ENCODE peak calls at places on chromosome 2, in nine cellular contexts. M, Y, V, E, I, N, A, P and B are unnamed samples.

GRCh38 chr2:168978461-168978861 is 52.7 kb downstream of the ABCB11 start:
- DNase-seq in N (no peak), Y (no peak), A (no peak), I (no peak), P (no peak), V (no peak), M (no peak), E (peak), B (no peak)

GRCh38 chr2:68253211-68254068 is 1.1 kb upstream of the PPP3R1 start:
- DNase-seq in M (no peak), V (no peak), P (no peak), A (peak), Y (peak), N (peak), E (peak), I (peak), B (peak)

GRCh38 chr2:84942964-84943421 is 28.0 kb upstream of the KCMF1 start:
- DNase-seq in E (peak), N (no peak), V (no peak), A (peak), P (no peak), Y (peak), M (no peak), I (no peak), B (no peak)

GRCh38 chr2:20491739-20492531 is 45.1 kb downstream of the RHOB start:
- DNase-seq in I (no peak), N (no peak), V (no peak), P (no peak), Y (no peak), M (no peak), E (peak), A (no peak), B (no peak)

GRCh38 chr2:226098861-226099466 is 699.5 kb downstream of the NYAP2 start:
- DNase-seq in V (no peak), M (no peak), P (no peak), Y (no peak), I (no peak), N (no peak), E (no peak), A (no peak), B (no peak)

GRCh38 chr2:40184551-40184950 is 267.3 kb downstream of the SLC8A1 start:
- DNase-seq in A (no peak), N (no peak), E (peak), P (no peak), I (no peak), M (no peak), Y (no peak), V (no peak), B (no peak)

GRCh38 chr2:72694715-72695496 is 130.9 kb downstream of the EXOC6B start:
- DNase-seq in P (no peak), M (peak), Y (no peak), V (peak), E (peak), A (no peak), I (peak), N (no peak), B (peak)

GRCh38 chr2:185921048-185921756 is 182.6 kb downstream of the FSIP2 start:
- DNase-seq in M (no peak), I (no peak), A (peak), Y (no peak), P (peak), E (peak), N (no peak), V (no peak), B (no peak)

GRCh38 chr2:176470713-176471112 is 201.5 kb downstream of the MTX2 start:
- DNase-seq in E (no peak), P (no peak), N (no peak), M (no peak), A (no peak), I (no peak), Y (no peak), V (no peak), B (no peak)

GRCh38 chr2:47221039-47221438 is 65.9 kb upstream of the STPG4 start:
- DNase-seq in E (peak), P (no peak), N (no peak), M (no peak), V (no peak), I (no peak), Y (no peak), A (no peak), B (no peak)

GRCh38 chr2:240640939-240641338 is 15.7 kb downstream of the GPR35 start:
- DNase-seq in E (peak), N (no peak), M (peak), V (no peak), Y (no peak), I (no peak), A (peak), P (no peak), B (peak)

GRCh38 chr2:73111300-73112025 is 1.3 kb downstream of the RAB11FIP5 start:
- DNase-seq in V (peak), I (peak), P (peak), N (no peak), A (peak), M (peak), Y (peak), E (peak), B (peak)

GRCh38 chr2:30466216-30466615 is 19.2 kb downstream of the LCLAT1 start:
- DNase-seq in M (no peak), Y (no peak), E (no peak), V (no peak), I (no peak), A (no peak), P (no peak), N (no peak), B (no peak)

GRCh38 chr2:71454221-71455010 is 1.1 kb downstream of the DYSF start:
- DNase-seq in N (peak), E (no peak), A (no peak), Y (no peak), M (peak), P (no peak), I (no peak), V (no peak), B (no peak)

GRCh38 chr2:42569116-42569711 is 782 bp downstream of the MTA3 start:
- DNase-seq in A (peak), I (peak), M (peak), E (peak), Y (peak), N (peak), V (peak), P (peak), B (no peak)